ENCODE peak calls at places on chromosomes 4 and X, in nine cellular contexts. One of them, this sample, is unnamed.

GRCh38 chrX:636971-637659 is 6.5 kb downstream of the SHOX start:
- DNase-seq in OCI-M1: no peak
- DNase-seq in hypothalamus: no peak
- DNase-seq in fibroblast of mammary gland: no peak
- DNase-seq in GM20000: no peak
- DNase-seq in PC-3: no peak
- DNase-seq in heart left ventricle: no peak
- DNase-seq in left ventricle myocardium superior: no peak
- DNase-seq in heart right ventricle: no peak
- DNase-seq in this sample: no peak

GRCh38 chr4:98448923-98449322 is 187.7 kb downstream of the RAP1GDS1 start:
- DNase-seq in OCI-M1: no peak
- DNase-seq in hypothalamus: no peak
- DNase-seq in fibroblast of mammary gland: no peak
- DNase-seq in GM20000: no peak
- DNase-seq in PC-3: no peak
- DNase-seq in heart left ventricle: no peak
- DNase-seq in left ventricle myocardium superior: no peak
- DNase-seq in heart right ventricle: peak; percentile 18
- DNase-seq in this sample: no peak

GRCh38 chr4:139530833-139531427 is 25.1 kb downstream of the SETD7 start:
- DNase-seq in OCI-M1: peak; percentile 83
- DNase-seq in hypothalamus: peak; percentile 29
- DNase-seq in fibroblast of mammary gland: peak; percentile 41
- DNase-seq in GM20000: peak; percentile 70
- DNase-seq in PC-3: peak; percentile 49
- DNase-seq in heart left ventricle: peak; percentile 51
- DNase-seq in left ventricle myocardium superior: no peak
- DNase-seq in heart right ventricle: no peak
- DNase-seq in this sample: peak; percentile 31

GRCh38 chr4:176404591-176404990 is 84.8 kb downstream of the SPCS3 start:
- DNase-seq in OCI-M1: no peak
- DNase-seq in hypothalamus: no peak
- DNase-seq in fibroblast of mammary gland: peak; percentile 81
- DNase-seq in GM20000: no peak
- DNase-seq in PC-3: peak; percentile 64
- DNase-seq in heart left ventricle: no peak
- DNase-seq in left ventricle myocardium superior: no peak
- DNase-seq in heart right ventricle: no peak
- DNase-seq in this sample: no peak

GRCh38 chr4:4677825-4678522 is 136.1 kb upstream of the STX18 start:
- DNase-seq in OCI-M1: no peak
- DNase-seq in hypothalamus: peak; percentile 34
- DNase-seq in fibroblast of mammary gland: peak; percentile 80
- DNase-seq in GM20000: no peak
- DNase-seq in PC-3: no peak
- DNase-seq in heart left ventricle: no peak
- DNase-seq in left ventricle myocardium superior: no peak
- DNase-seq in heart right ventricle: no peak
- DNase-seq in this sample: peak; percentile 66

GRCh38 chr4:2806392-2807355 is 13.8 kb downstream of the SH3BP2 start:
- DNase-seq in OCI-M1: no peak
- DNase-seq in hypothalamus: peak; percentile 34
- DNase-seq in fibroblast of mammary gland: no peak
- DNase-seq in GM20000: no peak
- DNase-seq in PC-3: no peak
- DNase-seq in heart left ventricle: peak; percentile 83
- DNase-seq in left ventricle myocardium superior: peak; percentile 86
- DNase-seq in heart right ventricle: peak; percentile 80
- DNase-seq in this sample: peak; percentile 60

GRCh38 chr4:48431401-48431800 is 51.7 kb upstream of the SLC10A4 start:
- DNase-seq in OCI-M1: peak; percentile 16
- DNase-seq in hypothalamus: no peak
- DNase-seq in fibroblast of mammary gland: no peak
- DNase-seq in GM20000: no peak
- DNase-seq in PC-3: no peak
- DNase-seq in heart left ventricle: no peak
- DNase-seq in left ventricle myocardium superior: no peak
- DNase-seq in heart right ventricle: no peak
- DNase-seq in this sample: no peak

GRCh38 chr4:113436360-113436759 is 325.2 kb downstream of the CAMK2D start:
- DNase-seq in OCI-M1: no peak
- DNase-seq in hypothalamus: no peak
- DNase-seq in fibroblast of mammary gland: peak; percentile 88
- DNase-seq in GM20000: no peak
- DNase-seq in PC-3: no peak
- DNase-seq in heart left ventricle: no peak
- DNase-seq in left ventricle myocardium superior: no peak
- DNase-seq in heart right ventricle: no peak
- DNase-seq in this sample: peak; percentile 61

GRCh38 chr4:53997901-53998300 is 66.5 kb downstream of the CHIC2 start:
- DNase-seq in OCI-M1: no peak
- DNase-seq in hypothalamus: no peak
- DNase-seq in fibroblast of mammary gland: no peak
- DNase-seq in GM20000: no peak
- DNase-seq in PC-3: no peak
- DNase-seq in heart left ventricle: no peak
- DNase-seq in left ventricle myocardium superior: no peak
- DNase-seq in heart right ventricle: no peak
- DNase-seq in this sample: no peak

GRCh38 chr4:86855572-86855971 is 6.4 kb upstream of the SLC10A6 start:
- DNase-seq in OCI-M1: no peak
- DNase-seq in hypothalamus: no peak
- DNase-seq in fibroblast of mammary gland: peak; percentile 63
- DNase-seq in GM20000: no peak
- DNase-seq in PC-3: peak; percentile 74
- DNase-seq in heart left ventricle: no peak
- DNase-seq in left ventricle myocardium superior: no peak
- DNase-seq in heart right ventricle: no peak
- DNase-seq in this sample: no peak

GRCh38 chr4:25881187-25881586 is 18.4 kb upstream of the SEL1L3 start:
- DNase-seq in OCI-M1: no peak
- DNase-seq in hypothalamus: no peak
- DNase-seq in fibroblast of mammary gland: no peak
- DNase-seq in GM20000: no peak
- DNase-seq in PC-3: no peak
- DNase-seq in heart left ventricle: no peak
- DNase-seq in left ventricle myocardium superior: no peak
- DNase-seq in heart right ventricle: no peak
- DNase-seq in this sample: no peak

GRCh38 chr4:150181536-150181935 is 103.3 kb downstream of the DCLK2 start:
- DNase-seq in OCI-M1: no peak
- DNase-seq in hypothalamus: peak; percentile 54
- DNase-seq in fibroblast of mammary gland: peak; percentile 24
- DNase-seq in GM20000: no peak
- DNase-seq in PC-3: no peak
- DNase-seq in heart left ventricle: no peak
- DNase-seq in left ventricle myocardium superior: no peak
- DNase-seq in heart right ventricle: no peak
- DNase-seq in this sample: no peak

GRCh38 chr4:118327554-118328241 is 25.1 kb downstream of the PRSS12 start:
- DNase-seq in OCI-M1: no peak
- DNase-seq in hypothalamus: no peak
- DNase-seq in fibroblast of mammary gland: peak; percentile 68
- DNase-seq in GM20000: no peak
- DNase-seq in PC-3: no peak
- DNase-seq in heart left ventricle: no peak
- DNase-seq in left ventricle myocardium superior: no peak
- DNase-seq in heart right ventricle: no peak
- DNase-seq in this sample: no peak

GRCh38 chr4:9996319-9997110 is 24.8 kb downstream of the SLC2A9 start:
- DNase-seq in OCI-M1: no peak
- DNase-seq in hypothalamus: no peak
- DNase-seq in fibroblast of mammary gland: peak; percentile 17
- DNase-seq in GM20000: no peak
- DNase-seq in PC-3: no peak
- DNase-seq in heart left ventricle: no peak
- DNase-seq in left ventricle myocardium superior: no peak
- DNase-seq in heart right ventricle: no peak
- DNase-seq in this sample: no peak

GRCh38 chr4:120977435-120977997 is 55.0 kb upstream of the PRDM5 start:
- DNase-seq in OCI-M1: peak; percentile 63
- DNase-seq in hypothalamus: no peak
- DNase-seq in fibroblast of mammary gland: peak; percentile 71
- DNase-seq in GM20000: peak; percentile 30
- DNase-seq in PC-3: peak; percentile 61
- DNase-seq in heart left ventricle: no peak
- DNase-seq in left ventricle myocardium superior: no peak
- DNase-seq in heart right ventricle: no peak
- DNase-seq in this sample: no peak

GRCh38 chr4:19286924-19287323 is 964.8 kb upstream of the SLIT2 start:
- DNase-seq in OCI-M1: no peak
- DNase-seq in hypothalamus: no peak
- DNase-seq in fibroblast of mammary gland: no peak
- DNase-seq in GM20000: no peak
- DNase-seq in PC-3: no peak
- DNase-seq in heart left ventricle: no peak
- DNase-seq in left ventricle myocardium superior: no peak
- DNase-seq in heart right ventricle: no peak
- DNase-seq in this sample: no peak

GRCh38 chrX:45068555-45068954 is 132.1 kb downstream of the DIPK2B start:
- DNase-seq in OCI-M1: peak; percentile 80
- DNase-seq in hypothalamus: no peak
- DNase-seq in fibroblast of mammary gland: no peak
- DNase-seq in GM20000: no peak
- DNase-seq in PC-3: no peak
- DNase-seq in heart left ventricle: no peak
- DNase-seq in left ventricle myocardium superior: no peak
- DNase-seq in heart right ventricle: no peak
- DNase-seq in this sample: no peak

GRCh38 chr4:153113061-153113837 is 91.0 kb upstream of the TRIM2 start:
- DNase-seq in OCI-M1: peak; percentile 24
- DNase-seq in hypothalamus: no peak
- DNase-seq in fibroblast of mammary gland: peak; percentile 50
- DNase-seq in GM20000: no peak
- DNase-seq in PC-3: no peak
- DNase-seq in heart left ventricle: no peak
- DNase-seq in left ventricle myocardium superior: no peak
- DNase-seq in heart right ventricle: no peak
- DNase-seq in this sample: no peak

GRCh38 chrX:70354726-70355125 is 64.8 kb downstream of the KIF4A start:
- DNase-seq in OCI-M1: no peak
- DNase-seq in hypothalamus: no peak
- DNase-seq in fibroblast of mammary gland: no peak
- DNase-seq in GM20000: no peak
- DNase-seq in PC-3: no peak
- DNase-seq in heart left ventricle: no peak
- DNase-seq in left ventricle myocardium superior: no peak
- DNase-seq in heart right ventricle: no peak
- DNase-seq in this sample: no peak

GRCh38 chrX:141341341-141341740 is 99.0 kb upstream of the SPANXC start:
- DNase-seq in OCI-M1: no peak
- DNase-seq in hypothalamus: no peak
- DNase-seq in fibroblast of mammary gland: peak; percentile 78
- DNase-seq in GM20000: no peak
- DNase-seq in PC-3: peak; percentile 87
- DNase-seq in heart left ventricle: no peak
- DNase-seq in left ventricle myocardium superior: no peak
- DNase-seq in heart right ventricle: no peak
- DNase-seq in this sample: no peak

GRCh38 chrX:116499780-116500179 is 37.0 kb upstream of the CT83 start:
- DNase-seq in OCI-M1: peak; percentile 13
- DNase-seq in hypothalamus: no peak
- DNase-seq in fibroblast of mammary gland: peak; percentile 25
- DNase-seq in GM20000: no peak
- DNase-seq in PC-3: peak; percentile 49
- DNase-seq in heart left ventricle: no peak
- DNase-seq in left ventricle myocardium superior: no peak
- DNase-seq in heart right ventricle: no peak
- DNase-seq in this sample: no peak

GRCh38 chr4:72326692-72327632 is 242.1 kb downstream of the ADAMTS3 start:
- DNase-seq in OCI-M1: peak; percentile 65
- DNase-seq in hypothalamus: no peak
- DNase-seq in fibroblast of mammary gland: peak; percentile 57
- DNase-seq in GM20000: peak; percentile 6
- DNase-seq in PC-3: peak; percentile 83
- DNase-seq in heart left ventricle: no peak
- DNase-seq in left ventricle myocardium superior: no peak
- DNase-seq in heart right ventricle: no peak
- DNase-seq in this sample: no peak

GRCh38 chr4:106238819-106239420 is 77.1 kb downstream of the TBCK start:
- DNase-seq in OCI-M1: peak; percentile 69
- DNase-seq in hypothalamus: peak; percentile 15
- DNase-seq in fibroblast of mammary gland: peak; percentile 49
- DNase-seq in GM20000: peak; percentile 16
- DNase-seq in PC-3: peak; percentile 45
- DNase-seq in heart left ventricle: no peak
- DNase-seq in left ventricle myocardium superior: no peak
- DNase-seq in heart right ventricle: no peak
- DNase-seq in this sample: no peak

GRCh38 chr4:85496933-85497332 is 22.0 kb downstream of the ARHGAP24 start:
- DNase-seq in OCI-M1: no peak
- DNase-seq in hypothalamus: no peak
- DNase-seq in fibroblast of mammary gland: peak; percentile 94
- DNase-seq in GM20000: no peak
- DNase-seq in PC-3: peak; percentile 84
- DNase-seq in heart left ventricle: no peak
- DNase-seq in left ventricle myocardium superior: no peak
- DNase-seq in heart right ventricle: no peak
- DNase-seq in this sample: no peak

GRCh38 chrX:135596495-135596894 is 76.0 kb downstream of the INTS6L start:
- DNase-seq in OCI-M1: peak; percentile 62
- DNase-seq in hypothalamus: no peak
- DNase-seq in fibroblast of mammary gland: peak; percentile 26
- DNase-seq in GM20000: peak; percentile 28
- DNase-seq in PC-3: peak; percentile 58
- DNase-seq in heart left ventricle: no peak
- DNase-seq in left ventricle myocardium superior: peak; percentile 33
- DNase-seq in heart right ventricle: peak; percentile 34
- DNase-seq in this sample: no peak

GRCh38 chr4:109266236-109266635 is 36.2 kb downstream of the COL25A1 start:
- DNase-seq in OCI-M1: no peak
- DNase-seq in hypothalamus: no peak
- DNase-seq in fibroblast of mammary gland: no peak
- DNase-seq in GM20000: no peak
- DNase-seq in PC-3: no peak
- DNase-seq in heart left ventricle: no peak
- DNase-seq in left ventricle myocardium superior: no peak
- DNase-seq in heart right ventricle: no peak
- DNase-seq in this sample: no peak

GRCh38 chrX:76427560-76428242 is at the start of gene MAGEE1:
- DNase-seq in OCI-M1: no peak
- DNase-seq in hypothalamus: peak; percentile 85
- DNase-seq in fibroblast of mammary gland: peak; percentile 47
- DNase-seq in GM20000: peak; percentile 67
- DNase-seq in PC-3: peak; percentile 75
- DNase-seq in heart left ventricle: peak; percentile 74
- DNase-seq in left ventricle myocardium superior: peak; percentile 85
- DNase-seq in heart right ventricle: peak; percentile 81
- DNase-seq in this sample: peak; percentile 82

GRCh38 chrX:102517331-102517730 is 792 bp upstream of the TMSB15A start:
- DNase-seq in OCI-M1: peak; percentile 20
- DNase-seq in hypothalamus: peak; percentile 5
- DNase-seq in fibroblast of mammary gland: peak; percentile 37
- DNase-seq in GM20000: no peak
- DNase-seq in PC-3: peak; percentile 46
- DNase-seq in heart left ventricle: no peak
- DNase-seq in left ventricle myocardium superior: no peak
- DNase-seq in heart right ventricle: no peak
- DNase-seq in this sample: no peak

GRCh38 chr4:186258216-186258811 is 7.7 kb upstream of the F11 start:
- DNase-seq in OCI-M1: peak; percentile 21
- DNase-seq in hypothalamus: no peak
- DNase-seq in fibroblast of mammary gland: no peak
- DNase-seq in GM20000: no peak
- DNase-seq in PC-3: no peak
- DNase-seq in heart left ventricle: no peak
- DNase-seq in left ventricle myocardium superior: no peak
- DNase-seq in heart right ventricle: no peak
- DNase-seq in this sample: no peak

GRCh38 chr4:132227349-132228165 is 921.5 kb upstream of the PCDH10 start:
- DNase-seq in OCI-M1: peak; percentile 79
- DNase-seq in hypothalamus: no peak
- DNase-seq in fibroblast of mammary gland: peak; percentile 25
- DNase-seq in GM20000: no peak
- DNase-seq in PC-3: peak; percentile 76
- DNase-seq in heart left ventricle: no peak
- DNase-seq in left ventricle myocardium superior: peak; percentile 25
- DNase-seq in heart right ventricle: peak; percentile 10
- DNase-seq in this sample: no peak

GRCh38 chr4:176242764-176243347 is 26.2 kb downstream of the ASB5 start:
- DNase-seq in OCI-M1: no peak
- DNase-seq in hypothalamus: no peak
- DNase-seq in fibroblast of mammary gland: no peak
- DNase-seq in GM20000: no peak
- DNase-seq in PC-3: no peak
- DNase-seq in heart left ventricle: no peak
- DNase-seq in left ventricle myocardium superior: no peak
- DNase-seq in heart right ventricle: no peak
- DNase-seq in this sample: no peak